ENCODE peak calls at places on chromosomes 1 and 21, in five cellular contexts. Z, Q, N, Y and F are unnamed samples.

GRCh38 chr1:173002891-173003582 is 47.7 kb downstream of the TNFSF18 start:
- DNase-seq in N (no peak), Y (no peak), Q (no peak), Z (no peak), F (no peak)

GRCh38 chr1:99811747-99812146 is 38.4 kb upstream of the AGL start:
- DNase-seq in N (no peak), Q (no peak), Y (no peak), Z (no peak), F (no peak)

GRCh38 chr1:182430263-182431068 is 19.5 kb upstream of the RGSL1 start:
- DNase-seq in Y (no peak), Z (peak), N (no peak), Q (peak), F (no peak)

GRCh38 chr21:14064296-14064645 is 146.5 kb downstream of the LIPI start:
- DNase-seq in Q (no peak), N (no peak), Z (no peak), Y (no peak), F (no peak)

GRCh38 chr1:228927947-228928898 is 192.9 kb downstream of the RHOU start:
- DNase-seq in N (no peak), Q (no peak), Z (no peak), Y (no peak), F (no peak)

GRCh38 chr1:212752256-212752933 is 39.2 kb downstream of the NSL1 start:
- DNase-seq in Z (no peak), N (no peak), Y (no peak), Q (peak), F (no peak)

GRCh38 chr1:9442266-9442846 is 96.9 kb upstream of the SLC25A33 start:
- DNase-seq in Y (no peak), N (peak), Q (no peak), Z (no peak), F (no peak)

GRCh38 chr1:14590781-14591180 is 7.7 kb upstream of the KAZN start:
- DNase-seq in Q (no peak), N (no peak), Z (peak), Y (no peak), F (peak)

GRCh38 chr1:18175530-18176377 is 68.2 kb downstream of the IGSF21 start:
- DNase-seq in Z (no peak), Q (no peak), Y (no peak), N (no peak), F (peak)

GRCh38 chr1:119276558-119276957 is 92.0 kb upstream of the HAO2 start:
- DNase-seq in Y (no peak), Z (no peak), Q (no peak), N (no peak), F (peak)

GRCh38 chr1:28104866-28105467 is 16.6 kb upstream of the EYA3 start:
- DNase-seq in N (peak), Q (no peak), Y (peak), Z (peak), F (peak)

GRCh38 chr21:31132574-31133242 is 94.4 kb upstream of the KRTAP19-8 start:
- DNase-seq in Y (no peak), Z (no peak), N (no peak), Q (peak), F (no peak)

GRCh38 chr1:58968360-58968952 is 184.6 kb upstream of the JUN start:
- DNase-seq in Q (peak), N (no peak), Z (peak), Y (no peak), F (no peak)

GRCh38 chr1:22111620-22112019 is 31.3 kb downstream of the WNT4 start:
- DNase-seq in Y (no peak), Z (peak), Q (no peak), N (no peak), F (no peak)

GRCh38 chr1:45953934-45954333 is 150.5 kb downstream of the MAST2 start:
- DNase-seq in Q (no peak), Y (no peak), N (no peak), Z (no peak), F (peak)

GRCh38 chr1:110597966-110598365 is 8.2 kb downstream of the KCNA2 start:
- DNase-seq in Y (no peak), Z (no peak), Q (no peak), N (no peak), F (no peak)

GRCh38 chr1:6093611-6094010 is 47.9 kb downstream of the KCNAB2 start:
- DNase-seq in Y (no peak), Q (no peak), N (no peak), Z (no peak), F (no peak)

GRCh38 chr1:165773324-165773965 is 4.8 kb upstream of the TMCO1 start:
- DNase-seq in Y (no peak), Q (no peak), N (peak), Z (peak), F (no peak)

GRCh38 chr1:44405041-44405803 is at the start of gene RNF220:
- DNase-seq in Y (no peak), Q (no peak), Z (no peak), N (peak), F (peak)

GRCh38 chr1:179825201-179825600 is 52.4 kb downstream of the TOR1AIP2 start:
- DNase-seq in Y (no peak), N (no peak), Z (no peak), Q (no peak), F (no peak)

DNA sequence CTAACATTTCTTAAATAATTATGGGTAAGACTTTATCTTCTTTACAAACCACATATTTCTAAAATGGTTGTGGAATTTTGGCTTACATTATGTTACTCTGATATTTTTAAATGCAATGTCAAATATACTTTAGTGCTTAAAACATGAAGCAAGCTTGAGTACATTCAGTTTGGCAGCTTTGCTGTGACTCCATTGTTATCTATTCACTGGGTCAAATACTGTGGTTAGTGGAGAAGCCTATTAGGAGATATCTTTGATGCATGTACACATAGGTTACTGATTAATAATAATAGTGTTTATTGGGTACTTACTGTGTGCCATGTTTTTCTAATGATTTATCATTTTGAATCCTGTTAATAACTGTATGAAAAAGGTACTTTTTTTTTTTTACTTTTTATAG is 520.4 kb upstream of the B3GALT2 start:
- DNase-seq in N (no peak), Q (no peak), Y (no peak), Z (no peak), F (no peak)
- TF ChIP-seq MAX in N (no peak), Q (no peak), Y (no peak), Z (no peak), F (no peak)

DNA sequence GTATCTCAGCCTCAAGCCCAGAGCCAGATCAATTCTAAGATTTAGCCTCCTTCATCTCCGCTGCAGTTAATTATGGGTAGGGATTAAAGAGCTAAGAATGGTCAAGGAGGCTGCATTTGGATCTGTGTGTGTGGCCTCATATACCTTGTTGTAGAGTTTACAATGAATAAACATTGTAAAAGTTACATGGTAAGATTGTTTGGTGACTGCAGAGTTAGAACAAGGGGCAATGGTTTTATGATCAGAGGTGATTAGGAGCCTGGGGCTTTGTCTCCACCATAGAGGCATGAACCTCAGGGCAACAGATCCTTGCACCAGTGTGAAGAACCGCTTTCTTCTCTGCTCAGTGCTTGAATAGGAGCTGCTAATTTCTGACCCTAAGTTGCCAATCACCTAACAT is 77.0 kb upstream of the MARK1 start:
- DNase-seq in Q (no peak), N (no peak), Y (no peak), Z (no peak), F (no peak)
- TF ChIP-seq ATF2 in Q (no peak), N (no peak), Y (no peak), Z (no peak), F (no peak)

GRCh38 chr1:105865546-105865945 is 1190.9 kb upstream of the PRMT6 start:
- DNase-seq in N (no peak), Q (no peak), Y (no peak), Z (no peak), F (no peak)
- TF ChIP-seq MAX in N (no peak), Q (no peak), Y (no peak), Z (no peak), F (no peak)

DNA sequence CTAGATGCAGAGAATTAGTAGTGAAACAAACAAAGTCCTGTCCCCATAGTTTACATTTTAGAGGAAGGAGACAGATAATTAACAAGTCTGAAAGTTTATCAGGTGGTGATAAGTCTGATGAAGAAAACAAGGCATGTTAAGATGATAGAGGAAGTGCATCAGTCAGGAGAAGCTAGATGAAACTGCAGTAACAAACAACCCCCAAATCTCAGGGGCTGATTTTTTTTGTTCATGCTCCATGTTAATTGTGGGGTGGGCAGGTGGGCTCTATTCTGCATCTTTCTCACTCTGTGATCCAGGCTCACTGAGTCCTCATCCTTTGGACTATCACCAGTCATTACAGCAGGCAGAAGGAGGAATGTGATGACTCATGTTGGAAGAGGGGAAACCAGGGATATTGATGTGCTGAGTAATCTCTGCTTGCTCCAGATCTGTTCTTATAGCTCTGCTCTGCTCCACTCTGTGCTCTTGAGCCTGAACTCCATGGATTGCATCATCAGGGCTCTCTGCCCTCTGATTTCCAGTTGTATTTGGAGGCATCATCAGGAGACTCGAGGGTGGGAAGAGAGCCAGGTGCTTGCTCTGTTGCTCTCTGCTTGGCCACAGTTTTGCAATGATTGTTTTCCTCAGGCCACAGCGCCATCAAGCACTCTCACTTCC is 166.9 kb downstream of the IER5 start:
- DNase-seq in N (no peak), Q (no peak), Y (no peak), Z (no peak), F (no peak)
- TF ChIP-seq ATF2 in N (no peak), Q (no peak), Y (no peak), Z (no peak), F (no peak)